ENCODE peak calls at places on chromosomes 11 and 22, in four cellular contexts. J, G, V and Q are unnamed samples.
A peak's percentile ranks its signal among the peaks of the same experiment; 100 is the strongest.

GRCh38 chr11:68010058-68011041 is at the start of gene ALDH3B1:
- DNase-seq in J (no peak), G (peak; percentile 86), V (peak; percentile 73), Q (peak; percentile 44)

GRCh38 chr11:86524603-86525352 is 147.6 kb downstream of the ME3 start:
- DNase-seq in G (no peak), J (no peak), V (peak; percentile 44), Q (no peak)

GRCh38 chr22:30866811-30867271 is 101.7 kb downstream of the MORC2 start:
- DNase-seq in J (no peak), G (no peak), V (peak; percentile 31), Q (no peak)

GRCh38 chr22:45422237-45422983 is 8.9 kb downstream of the RIBC2 start:
- DNase-seq in J (no peak), G (no peak), V (no peak), Q (no peak)

GRCh38 chr11:103220133-103220532 is 110.9 kb downstream of the DYNC2H1 start:
- DNase-seq in J (no peak), G (no peak), V (no peak), Q (no peak)

GRCh38 chr11:19499999-19500398 is 212.6 kb upstream of the NAV2 start:
- DNase-seq in G (no peak), V (no peak), J (no peak), Q (no peak)

GRCh38 chr11:18392434-18393321 is 1.7 kb upstream of the LDHA start:
- DNase-seq in J (no peak), V (no peak), G (peak; percentile 32), Q (no peak)

GRCh38 chr11:128757235-128757711 is 63.4 kb downstream of the FLI1 start:
- DNase-seq in V (no peak), J (peak; percentile 93), G (peak; percentile 21), Q (peak; percentile 39)

GRCh38 chr11:43021466-43021865 is 290.3 kb upstream of the API5 start:
- DNase-seq in V (peak; percentile 13), J (no peak), G (peak; percentile 2), Q (no peak)

GRCh38 chr11:66969584-66970205 is 5.4 kb upstream of the C11orf86 start:
- DNase-seq in J (no peak), V (no peak), G (no peak), Q (no peak)

GRCh38 chr22:36326178-36327161 is 61.3 kb downstream of the MYH9 start:
- DNase-seq in V (no peak), G (no peak), J (no peak), Q (no peak)

GRCh38 chr11:115920087-115920461 is 415.9 kb upstream of the CADM1 start:
- DNase-seq in J (no peak), V (no peak), G (no peak), Q (no peak)

GRCh38 chr11:83063073-83063754 is 8.5 kb downstream of the RAB30 start:
- DNase-seq in J (peak; percentile 88), V (no peak), G (no peak), Q (no peak)

GRCh38 chr11:2315395-2316168 is 13.8 kb downstream of the TSPAN32 start:
- DNase-seq in G (no peak), V (no peak), J (no peak), Q (no peak)

GRCh38 chr22:17418890-17419324 is 49.6 kb downstream of the CECR2 start:
- DNase-seq in V (no peak), G (no peak), J (no peak), Q (no peak)

GRCh38 chr11:117219455-117219854 is 12.4 kb downstream of the PCSK7 start:
- DNase-seq in J (no peak), V (no peak), G (no peak), Q (no peak)

GRCh38 chr22:47294222-47294532 is 531.7 kb downstream of the TBC1D22A start:
- DNase-seq in J (no peak), V (no peak), G (no peak), Q (no peak)

GRCh38 chr11:35794850-35795249 is 132.3 kb downstream of the TRIM44 start:
- DNase-seq in V (no peak), G (no peak), J (no peak), Q (no peak)

GRCh38 chr22:22397875-22398524 is 110.5 kb downstream of the ZNF280B start:
- DNase-seq in J (no peak), G (no peak), V (no peak), Q (no peak)

GRCh38 chr11:61008971-61009370 is 37.5 kb downstream of the CD6 start:
- DNase-seq in G (no peak), J (no peak), V (no peak), Q (no peak)

GRCh38 chr22:46045459-46046298 is 68.7 kb upstream of the WNT7B start:
- DNase-seq in V (no peak), G (no peak), J (no peak), Q (no peak)

GRCh38 chr11:118883368-118884071 is at the start of gene CXCR5:
- DNase-seq in G (no peak), V (no peak), J (no peak), Q (no peak)

GRCh38 chr11:9228086-9228485 is 37.1 kb downstream of the DENND5A start:
- DNase-seq in V (no peak), G (no peak), J (no peak), Q (no peak)

GRCh38 chr22:21690401-21690801 is 24.6 kb downstream of the PPIL2 start:
- DNase-seq in G (no peak), V (no peak), J (peak; percentile 30), Q (no peak)

GRCh38 chr22:50282361-50283144 is 12.4 kb upstream of the MAPK11 start:
- DNase-seq in G (no peak), V (no peak), J (no peak), Q (no peak)

GRCh38 chr11:128210148-128210940 is 377.0 kb downstream of the ETS1 start:
- DNase-seq in G (peak; percentile 11), J (no peak), V (peak; percentile 59), Q (no peak)

GRCh38 chr22:37716708-37717107 is 19.9 kb downstream of the TRIOBP start:
- DNase-seq in J (no peak), G (no peak), V (no peak), Q (no peak)

GRCh38 chr11:100691886-100692285 is 4.8 kb downstream of the ARHGAP42 start:
- DNase-seq in J (no peak), V (no peak), G (no peak), Q (no peak)

GRCh38 chr11:128733440-128734115 is 39.7 kb downstream of the FLI1 start:
- DNase-seq in J (no peak), V (no peak), G (no peak), Q (no peak)

GRCh38 chr11:100469835-100470234 is 217.3 kb upstream of the ARHGAP42 start:
- DNase-seq in G (no peak), V (no peak), J (no peak), Q (no peak)

GRCh38 chr11:128551641-128552335 is 35.6 kb downstream of the ETS1 start:
- DNase-seq in G (no peak), V (no peak), J (peak; percentile 99), Q (no peak)

GRCh38 chr11:65454696-65455456 is 32.3 kb downstream of the NEAT1 start:
- DNase-seq in V (peak; percentile 80), G (peak; percentile 97), J (peak; percentile 77), Q (peak; percentile 71)

GRCh38 chr11:65452806-65453490 is 30.4 kb downstream of the NEAT1 start:
- DNase-seq in G (no peak), V (no peak), J (no peak), Q (no peak)

GRCh38 chr11:65456418-65456817 is 33.8 kb downstream of the NEAT1 start:
- DNase-seq in V (no peak), G (no peak), J (no peak), Q (no peak)

GRCh38 chr11:65459552-65459951 is 37.0 kb downstream of the NEAT1 start:
- DNase-seq in G (peak; percentile 84), J (no peak), V (no peak), Q (no peak)

GRCh38 chr11:65454311-65454695 is 31.7 kb downstream of the NEAT1 start:
- DNase-seq in V (no peak), G (no peak), J (no peak), Q (no peak)
- TF ChIP-seq FOXK2 in V (no peak), G (no peak), J (no peak), Q (no peak)

GRCh38 chr22:19134176-19134831 is 3.2 kb downstream of the TSSK2 start:
- DNase-seq in J (no peak), G (no peak), V (no peak), Q (no peak)
- TF ChIP-seq SP1 in J (no peak), G (no peak), V (no peak), Q (no peak)

GRCh38 chr11:112025682-112026081 is 474 bp downstream of the DLAT start:
- DNase-seq in V (peak; percentile 4), J (no peak), G (peak; percentile 44), Q (no peak)
- TF ChIP-seq TARDBP in V (no peak), J (no peak), G (no peak), Q (no peak)

GRCh38 chr11:111097191-111097590 is 148.3 kb upstream of the POU2AF2 start:
- DNase-seq in V (peak; percentile 5), J (no peak), G (peak; percentile 11), Q (peak; percentile 21)
- TF ChIP-seq FOXK2 in V (no peak), J (no peak), G (no peak), Q (no peak)

GRCh38 chr11:72230764-72231365 is 6.3 kb downstream of the INPPL1 start:
- DNase-seq in J (no peak), V (no peak), G (no peak), Q (no peak)
- TF ChIP-seq SP1 in J (no peak), V (no peak), G (no peak), Q (no peak)